ENCODE peak calls at places on chromosomes 2 and 18, in ten cellular contexts. One of them, this sample, is unnamed.

GRCh38 chr2:558879-559278 is 118.3 kb downstream of the TMEM18 start:
- DNase-seq in ascending aorta: no peak
- DNase-seq in HFF-Myc: no peak
- DNase-seq in germinal center: no peak
- DNase-seq in fibroblast of villous mesenchyme: no peak
- DNase-seq in IMR-90: no peak
- DNase-seq in left kidney: no peak
- DNase-seq in memory B cell: no peak
- DNase-seq in stimulated activated naive CD8-positive, alpha-beta T cell treated with anti-CD3 and anti-CD28 coated beads, Interleukin-15, Interleukin-2, amounts not matched to agents 100 U/mL and 50 U/mL, for 24 hours: no peak
- DNase-seq in mesendoderm: no peak
- DNase-seq in this sample: no peak

GRCh38 chr18:36326771-36327170 is 29.3 kb downstream of the FHOD3 start:
- DNase-seq in ascending aorta: no peak
- DNase-seq in HFF-Myc: no peak
- DNase-seq in germinal center: no peak
- DNase-seq in fibroblast of villous mesenchyme: no peak
- DNase-seq in IMR-90: no peak
- DNase-seq in left kidney: no peak
- DNase-seq in memory B cell: no peak
- DNase-seq in stimulated activated naive CD8-positive, alpha-beta T cell treated with anti-CD3 and anti-CD28 coated beads, Interleukin-15, Interleukin-2, amounts not matched to agents 100 U/mL and 50 U/mL, for 24 hours: no peak
- DNase-seq in mesendoderm: no peak
- DNase-seq in this sample: no peak

GRCh38 chr2:201696151-201696659 is 2.2 kb downstream of the MPP4 start:
- DNase-seq in ascending aorta: no peak
- DNase-seq in HFF-Myc: peak; percentile 91
- DNase-seq in germinal center: no peak
- DNase-seq in fibroblast of villous mesenchyme: peak; percentile 38
- DNase-seq in IMR-90: peak; percentile 96
- DNase-seq in left kidney: no peak
- DNase-seq in memory B cell: no peak
- DNase-seq in stimulated activated naive CD8-positive, alpha-beta T cell treated with anti-CD3 and anti-CD28 coated beads, Interleukin-15, Interleukin-2, amounts not matched to agents 100 U/mL and 50 U/mL, for 24 hours: no peak
- DNase-seq in mesendoderm: no peak
- DNase-seq in this sample: no peak

GRCh38 chr2:25226827-25227226 is 58.4 kb upstream of the POMC start:
- DNase-seq in ascending aorta: no peak
- DNase-seq in HFF-Myc: no peak
- DNase-seq in germinal center: no peak
- DNase-seq in fibroblast of villous mesenchyme: no peak
- DNase-seq in IMR-90: no peak
- DNase-seq in left kidney: no peak
- DNase-seq in memory B cell: no peak
- DNase-seq in stimulated activated naive CD8-positive, alpha-beta T cell treated with anti-CD3 and anti-CD28 coated beads, Interleukin-15, Interleukin-2, amounts not matched to agents 100 U/mL and 50 U/mL, for 24 hours: no peak
- DNase-seq in mesendoderm: no peak
- DNase-seq in this sample: no peak

GRCh38 chr2:215684448-215685217 is 248.8 kb upstream of the FN1 start:
- DNase-seq in ascending aorta: no peak
- DNase-seq in HFF-Myc: peak; percentile 42
- DNase-seq in germinal center: no peak
- DNase-seq in fibroblast of villous mesenchyme: peak; percentile 73
- DNase-seq in IMR-90: peak; percentile 76
- DNase-seq in left kidney: no peak
- DNase-seq in memory B cell: no peak
- DNase-seq in stimulated activated naive CD8-positive, alpha-beta T cell treated with anti-CD3 and anti-CD28 coated beads, Interleukin-15, Interleukin-2, amounts not matched to agents 100 U/mL and 50 U/mL, for 24 hours: no peak
- DNase-seq in mesendoderm: peak; percentile 40
- DNase-seq in this sample: no peak

GRCh38 chr2:10038716-10039115 is 4.6 kb upstream of the KLF11 start:
- DNase-seq in ascending aorta: no peak
- DNase-seq in HFF-Myc: no peak
- DNase-seq in germinal center: no peak
- DNase-seq in fibroblast of villous mesenchyme: no peak
- DNase-seq in IMR-90: peak; percentile 21
- DNase-seq in left kidney: no peak
- DNase-seq in memory B cell: no peak
- DNase-seq in stimulated activated naive CD8-positive, alpha-beta T cell treated with anti-CD3 and anti-CD28 coated beads, Interleukin-15, Interleukin-2, amounts not matched to agents 100 U/mL and 50 U/mL, for 24 hours: no peak
- DNase-seq in mesendoderm: no peak
- DNase-seq in this sample: no peak

GRCh38 chr2:101617786-101618185 is 79.7 kb upstream of the MAP4K4 start:
- DNase-seq in ascending aorta: no peak
- DNase-seq in HFF-Myc: no peak
- DNase-seq in germinal center: no peak
- DNase-seq in fibroblast of villous mesenchyme: no peak
- DNase-seq in IMR-90: peak; percentile 4
- DNase-seq in left kidney: peak; percentile 78
- DNase-seq in memory B cell: no peak
- DNase-seq in stimulated activated naive CD8-positive, alpha-beta T cell treated with anti-CD3 and anti-CD28 coated beads, Interleukin-15, Interleukin-2, amounts not matched to agents 100 U/mL and 50 U/mL, for 24 hours: no peak
- DNase-seq in mesendoderm: no peak
- DNase-seq in this sample: no peak

GRCh38 chr2:231357931-231358330 is 37.6 kb upstream of the B3GNT7 start:
- DNase-seq in ascending aorta: no peak
- DNase-seq in HFF-Myc: no peak
- DNase-seq in germinal center: no peak
- DNase-seq in fibroblast of villous mesenchyme: no peak
- DNase-seq in IMR-90: no peak
- DNase-seq in left kidney: no peak
- DNase-seq in memory B cell: no peak
- DNase-seq in stimulated activated naive CD8-positive, alpha-beta T cell treated with anti-CD3 and anti-CD28 coated beads, Interleukin-15, Interleukin-2, amounts not matched to agents 100 U/mL and 50 U/mL, for 24 hours: no peak
- DNase-seq in mesendoderm: no peak
- DNase-seq in this sample: no peak

GRCh38 chr18:75129717-75130477 is 79.0 kb downstream of the PTGR3 start:
- DNase-seq in ascending aorta: no peak
- DNase-seq in HFF-Myc: no peak
- DNase-seq in germinal center: no peak
- DNase-seq in fibroblast of villous mesenchyme: no peak
- DNase-seq in IMR-90: no peak
- DNase-seq in left kidney: no peak
- DNase-seq in memory B cell: no peak
- DNase-seq in stimulated activated naive CD8-positive, alpha-beta T cell treated with anti-CD3 and anti-CD28 coated beads, Interleukin-15, Interleukin-2, amounts not matched to agents 100 U/mL and 50 U/mL, for 24 hours: no peak
- DNase-seq in mesendoderm: no peak
- DNase-seq in this sample: no peak

GRCh38 chr18:55079481-55080350 is 120.5 kb upstream of the CCDC68 start:
- DNase-seq in ascending aorta: no peak
- DNase-seq in HFF-Myc: no peak
- DNase-seq in germinal center: no peak
- DNase-seq in fibroblast of villous mesenchyme: no peak
- DNase-seq in IMR-90: no peak
- DNase-seq in left kidney: peak; percentile 36
- DNase-seq in memory B cell: no peak
- DNase-seq in stimulated activated naive CD8-positive, alpha-beta T cell treated with anti-CD3 and anti-CD28 coated beads, Interleukin-15, Interleukin-2, amounts not matched to agents 100 U/mL and 50 U/mL, for 24 hours: no peak
- DNase-seq in mesendoderm: no peak
- DNase-seq in this sample: no peak

GRCh38 chr18:48678237-48679115 is 139.6 kb downstream of the CTIF start:
- DNase-seq in ascending aorta: no peak
- DNase-seq in HFF-Myc: no peak
- DNase-seq in germinal center: no peak
- DNase-seq in fibroblast of villous mesenchyme: no peak
- DNase-seq in IMR-90: no peak
- DNase-seq in left kidney: no peak
- DNase-seq in memory B cell: no peak
- DNase-seq in stimulated activated naive CD8-positive, alpha-beta T cell treated with anti-CD3 and anti-CD28 coated beads, Interleukin-15, Interleukin-2, amounts not matched to agents 100 U/mL and 50 U/mL, for 24 hours: no peak
- DNase-seq in mesendoderm: no peak
- DNase-seq in this sample: peak; percentile 36

This sample was measured in upper lobe of right lung.